ENCODE peak calls at places on chromosomes 6 and 20, in eight cellular contexts. O is endothelial cell of umbilical vein, E is adrenal gland, P is lung, G is neural progenitor cell, M is Panc1, S is Peyer's patch, W is tibial nerve. B is an unnamed sample. For H3K4me1, the result is how much of the 10 kb centered on the place peaks cover.

GRCh38 chr6:37137201-37137880 is 32.6 kb upstream of the PIM1 start:
- DNase-seq in W (no peak), O (peak), S (no peak), P (no peak), M (no peak), E (no peak), G (peak), B (peak)

GRCh38 chr6:88529726-88530125 is 363.6 kb upstream of the CNR1 start:
- DNase-seq in O (no peak), S (no peak), M (no peak), E (no peak), P (no peak), G (no peak), W (no peak), B (no peak)

GRCh38 chr20:44896583-44896982 is 11.1 kb downstream of the YWHAB start:
- DNase-seq in M (no peak), W (no peak), P (no peak), S (no peak), E (no peak), G (no peak), O (no peak), B (no peak)

GRCh38 chr20:18743665-18744440 is 69.7 kb upstream of the SCP2D1 start:
- DNase-seq in O (no peak), G (no peak), W (no peak), S (no peak), E (no peak), M (no peak), P (no peak), B (no peak)

GRCh38 chr6:152176219-152176745 is 368.8 kb downstream of the ESR1 start:
- DNase-seq in P (no peak), S (no peak), W (no peak), E (no peak), G (no peak), O (no peak), M (no peak), B (no peak)

GRCh38 chr6:16751251-16751946 is 9.9 kb downstream of the ATXN1 start:
- DNase-seq in P (no peak), W (no peak), E (no peak), M (no peak), S (no peak), O (no peak), G (no peak), B (no peak)

GRCh38 chr20:12111431-12112088 is 193.9 kb downstream of the BTBD3 start:
- DNase-seq in P (no peak), W (no peak), E (no peak), S (no peak), G (no peak), O (no peak), M (no peak), B (no peak)

GRCh38 chr6:28922841-28923317 is 906 bp downstream of the TRIM27 start:
- DNase-seq in M (no peak), P (peak), O (peak), W (no peak), S (no peak), E (peak), G (peak), B (peak)

GRCh38 chr6:71194730-71195129 is 93.9 kb upstream of the OGFRL1 start:
- DNase-seq in P (no peak), O (no peak), M (no peak), G (no peak), W (no peak), S (no peak), E (no peak), B (no peak)

GRCh38 chr6:112663705-112664104 is 316.6 kb downstream of the RFPL4B start:
- DNase-seq in W (no peak), O (no peak), M (no peak), P (no peak), G (no peak), E (no peak), S (no peak), B (no peak)

GRCh38 chr6:136920858-136921520 is 1.1 kb upstream of the SLC35D3 start:
- DNase-seq in P (no peak), M (no peak), S (peak), E (no peak), W (no peak), O (peak), G (peak), B (peak)

DNA sequence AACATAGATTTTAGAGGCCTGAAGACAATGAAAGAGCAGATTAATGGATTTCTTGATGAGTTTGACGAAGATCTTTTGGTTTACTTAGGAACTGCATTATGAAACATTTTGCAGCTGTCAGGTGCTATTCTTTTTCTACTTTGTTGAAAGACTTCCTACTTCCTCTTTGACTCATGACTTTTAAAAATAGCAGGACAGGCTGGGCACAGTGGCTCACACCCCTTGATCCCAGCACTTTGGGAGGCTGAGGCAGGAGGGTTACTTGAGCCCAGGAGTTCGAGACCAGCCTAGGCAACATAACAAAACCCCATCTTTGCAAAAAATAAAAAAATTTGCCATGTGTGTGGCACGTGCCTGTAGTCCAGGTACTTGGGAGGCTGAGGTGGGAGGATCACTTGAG is 52.0 kb downstream of the ITCH start:
- DNase-seq in E (no peak), M (no peak), O (peak), P (no peak), W (no peak), G (no peak), S (no peak), B (no peak)
- H3K4me1 ChIP-seq in E (under half), M (under half), O (under half), P (under half), W (under half), G (under half), S (under half), B (under half)

GRCh38 chr6:12439296-12439695 is 149.1 kb downstream of the EDN1 start:
- DNase-seq in E (no peak), M (no peak), W (no peak), O (no peak), S (no peak), G (no peak), P (no peak), B (no peak)

GRCh38 chr6:12436683-12437082 is 146.5 kb downstream of the EDN1 start:
- DNase-seq in S (no peak), P (no peak), M (no peak), E (no peak), W (no peak), G (peak), O (peak), B (no peak)

GRCh38 chr6:12436224-12436623 is 146.1 kb downstream of the EDN1 start:
- DNase-seq in P (no peak), W (no peak), M (no peak), O (peak), E (no peak), S (no peak), G (no peak), B (no peak)

DNA sequence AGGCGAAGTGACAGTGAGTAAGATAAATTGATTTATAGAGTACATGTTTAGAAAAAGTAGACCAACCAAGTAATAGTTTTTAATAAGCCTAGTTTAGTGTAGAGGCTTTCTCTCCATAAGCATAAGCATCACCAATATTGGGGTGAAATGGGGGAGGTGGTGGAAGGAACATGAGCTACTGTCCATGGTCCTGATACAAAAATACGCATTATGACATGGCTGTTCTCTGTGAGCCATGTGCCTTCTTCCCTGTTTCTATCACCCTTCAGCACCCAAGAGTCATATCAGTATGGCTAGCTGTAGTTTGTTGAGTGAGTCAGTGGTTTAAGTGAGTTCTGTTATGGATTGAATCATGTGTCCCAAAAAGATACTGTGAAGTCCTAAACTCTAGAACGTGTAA is 150.8 kb downstream of the EDN1 start:
- DNase-seq in E (no peak), M (no peak), P (no peak), O (peak), W (no peak), G (peak), S (no peak), B (no peak)
- H3K4me3 ChIP-seq in E (no peak), M (no peak), P (no peak), O (no peak), W (no peak), G (no peak), S (no peak), B (no peak)

DNA sequence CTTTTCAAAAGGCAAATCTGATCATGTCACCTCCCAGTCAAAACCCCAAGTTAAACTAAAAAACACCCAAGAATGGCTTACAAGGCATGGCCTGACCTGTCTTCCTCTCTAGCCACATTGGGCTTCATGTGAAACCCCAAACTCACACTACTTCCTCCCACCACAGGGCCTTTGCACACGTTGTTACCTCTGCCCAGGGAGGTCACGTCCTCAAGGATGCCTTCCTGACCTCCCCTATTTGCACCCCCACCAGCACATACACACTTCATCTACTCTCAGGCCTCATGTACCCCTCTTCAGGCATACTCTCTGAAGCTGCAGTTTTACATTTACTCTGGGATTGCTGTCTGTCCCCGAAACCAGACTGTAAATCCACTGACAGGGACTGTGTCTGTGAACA is 6.1 kb downstream of the EZR start:
- DNase-seq in O (no peak), E (peak), P (no peak), G (no peak), S (no peak), W (no peak), M (no peak), B (peak)
- H3K27ac ChIP-seq in O (no peak), E (peak), P (peak), G (no peak), S (peak), W (peak), M (no peak), B (peak)

GRCh38 chr20:51419646-51420045 is 122.9 kb downstream of the NFATC2 start:
- DNase-seq in P (no peak), G (no peak), E (no peak), S (no peak), O (peak), W (no peak), M (no peak), B (no peak)
- H3K4me1 ChIP-seq in P (under half), G (under half), E (under half), S (under half), O (under half), W (under half), M (under half), B (half or more)

GRCh38 chr6:32116674-32117073 is 7.5 kb upstream of the TNXB start:
- DNase-seq in E (no peak), O (no peak), W (no peak), S (no peak), P (no peak), M (no peak), G (peak), B (no peak)
- H3K4me3 ChIP-seq in E (no peak), O (no peak), W (no peak), S (no peak), P (no peak), M (no peak), G (no peak), B (no peak)

GRCh38 chr6:147508073-147508870 is at the start of gene SAMD5:
- DNase-seq in P (peak), M (no peak), S (peak), E (peak), W (no peak), G (peak), O (peak), B (no peak)
- H3K27ac ChIP-seq in P (peak), M (no peak), S (peak), E (peak), W (peak), G (no peak), O (peak), B (no peak)

B was measured in CD4-positive, alpha-beta memory T cell.